ENCODE peak calls at places on chromosomes 12 and 14, in seven cellular contexts. V, T, Y, Q, A, X and C are unnamed samples. For H3K9me3, the result is how much of the 10 kb centered on the place peaks cover.

GRCh38 chr12:46677749-46678148 is 148.0 kb downstream of the SLC38A4 start:
- DNase-seq in V (no peak), T (no peak), Y (no peak), Q (no peak), A (no peak), X (no peak), C (no peak)

GRCh38 chr14:70254476-70254961 is 65.8 kb upstream of the SLC8A3 start:
- DNase-seq in V (peak), T (peak), Y (peak), Q (peak), A (no peak), X (no peak), C (peak)

GRCh38 chr14:94292872-94293577 is at the start of gene SERPINA10:
- DNase-seq in V (no peak), T (no peak), Y (no peak), Q (no peak), A (no peak), X (no peak), C (no peak)

GRCh38 chr14:25350071-25350470 is 300.1 kb upstream of the STXBP6 start:
- DNase-seq in V (no peak), T (no peak), Y (no peak), Q (no peak), A (no peak), X (no peak), C (no peak)

GRCh38 chr12:100643246-100643645 is 69.8 kb downstream of the GAS2L3 start:
- DNase-seq in V (no peak), T (no peak), Y (no peak), Q (no peak), A (no peak), X (no peak), C (no peak)

GRCh38 chr12:27193854-27194544 is 50.1 kb upstream of the STK38L start:
- DNase-seq in V (peak), T (no peak), Y (peak), Q (no peak), A (peak), X (peak), C (no peak)

GRCh38 chr12:47244730-47245285 is 165.0 kb upstream of the AMIGO2 start:
- DNase-seq in V (no peak), T (no peak), Y (no peak), Q (no peak), A (no peak), X (no peak), C (no peak)

GRCh38 chr12:96720363-96720705 is 186.7 kb upstream of the NEDD1 start:
- DNase-seq in V (peak), T (no peak), Y (peak), Q (no peak), A (no peak), X (no peak), C (no peak)

GRCh38 chr12:132161046-132161781 is 17.0 kb downstream of the NOC4L start:
- DNase-seq in V (peak), T (no peak), Y (peak), Q (no peak), A (no peak), X (no peak), C (peak)

GRCh38 chr12:31732926-31733548 is 4.2 kb upstream of the AMN1 start:
- DNase-seq in V (peak), T (no peak), Y (no peak), Q (no peak), A (no peak), X (no peak), C (no peak)

GRCh38 chr12:18861287-18861858 is 123.5 kb downstream of the CAPZA3 start:
- DNase-seq in V (no peak), T (no peak), Y (no peak), Q (no peak), A (no peak), X (no peak), C (no peak)

GRCh38 chr12:51139292-51139844 is 33.6 kb downstream of the TFCP2 start:
- DNase-seq in V (no peak), T (no peak), Y (no peak), Q (no peak), A (no peak), X (no peak), C (no peak)

GRCh38 chr12:63814146-63814774 is 30.2 kb upstream of the SRGAP1 start:
- DNase-seq in V (no peak), T (no peak), Y (no peak), Q (no peak), A (no peak), X (no peak), C (no peak)

GRCh38 chr12:80490329-80490728 is 46.3 kb downstream of the PTPRQ start:
- DNase-seq in V (no peak), T (no peak), Y (no peak), Q (no peak), A (no peak), X (no peak), C (no peak)

DNA sequence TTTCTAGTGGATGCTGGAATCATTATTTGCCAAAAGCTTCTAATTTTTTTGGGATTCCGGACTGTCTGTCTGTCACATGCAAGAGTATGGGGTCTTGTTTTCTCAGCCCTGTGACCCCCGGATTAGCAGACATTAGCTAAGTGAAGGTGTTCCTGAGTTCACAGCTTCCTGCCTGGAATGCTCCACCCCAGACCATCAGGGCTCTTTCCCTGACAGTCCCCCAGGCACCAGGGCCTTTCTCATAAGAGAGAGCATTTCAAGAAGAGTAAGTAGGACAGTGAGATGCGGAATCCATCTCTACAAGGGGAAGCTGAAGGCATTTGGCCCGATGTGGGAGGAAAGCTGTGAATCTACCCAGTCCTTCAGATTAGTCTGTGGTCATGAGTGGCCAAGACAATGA is 129.3 kb downstream of the SLC15A4 start:
- DNase-seq in V (no peak), T (no peak), Y (no peak), Q (no peak), A (no peak), X (no peak), C (no peak)
- H3K9me3 ChIP-seq in V (under half), T (under half), Y (under half), Q (under half), A (under half), X (under half), C (under half)

GRCh38 chr14:85129907-85130306 is 400.0 kb upstream of the FLRT2 start:
- DNase-seq in V (no peak), T (no peak), Y (peak), Q (no peak), A (no peak), X (no peak), C (no peak)
- H3K9me3 ChIP-seq in V (under half), T (under half), Y (under half), Q (under half), A (under half), X (under half), C (under half)

DNA sequence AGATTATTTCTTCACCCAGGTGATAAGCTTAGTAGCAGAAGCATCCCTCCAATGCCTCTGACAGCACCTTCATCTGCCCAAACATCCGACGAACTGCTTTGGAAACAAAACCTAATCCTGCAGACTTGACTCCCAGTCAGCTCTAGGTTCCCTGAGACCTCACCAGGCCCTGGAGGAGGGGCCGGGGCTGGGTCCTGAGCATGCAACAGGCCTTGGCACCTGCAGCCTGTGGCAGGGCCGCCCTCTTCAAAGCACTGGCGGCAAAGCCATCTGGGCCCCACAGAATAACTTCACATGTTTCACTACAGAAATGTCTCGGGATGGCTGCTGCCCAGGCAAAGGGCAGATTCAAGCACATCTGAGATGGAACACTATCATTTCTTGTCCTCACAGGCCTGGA is 133.3 kb downstream of the PIWIL1 start:
- DNase-seq in V (no peak), T (no peak), Y (no peak), Q (no peak), A (no peak), X (no peak), C (no peak)
- H3K9me3 ChIP-seq in V (under half), T (under half), Y (under half), Q (under half), A (under half), X (under half), C (under half)

GRCh38 chr14:97517566-97518234 is 720.5 kb downstream of the VRK1 start:
- DNase-seq in V (no peak), T (no peak), Y (no peak), Q (no peak), A (no peak), X (no peak), C (no peak)

GRCh38 chr14:97513891-97514290 is 716.7 kb downstream of the VRK1 start:
- DNase-seq in V (no peak), T (no peak), Y (no peak), Q (no peak), A (no peak), X (no peak), C (no peak)
- H3K9me3 ChIP-seq in V (under half), T (under half), Y (under half), Q (under half), A (under half), X (under half), C (under half)